ENCODE peak calls at places on chromosomes 3 and 15, in five cellular contexts. One of them, this sample, is unnamed.

GRCh38 chr15:67035886-67036285 is 29.5 kb upstream of the SMAD3 start:
- DNase-seq in bronchial epithelial cell: no peak
- DNase-seq in heart right ventricle: no peak
- DNase-seq in stomach: no peak
- DNase-seq in AG09309: peak; percentile 48
- DNase-seq in this sample: no peak

GRCh38 chr3:73727854-73728253 is 103.1 kb upstream of the PDZRN3 start:
- DNase-seq in stomach: no peak
- DNase-seq in heart right ventricle: no peak
- DNase-seq in bronchial epithelial cell: no peak
- DNase-seq in AG09309: no peak
- DNase-seq in this sample: no peak

GRCh38 chr3:149314807-149315578 is 18.4 kb downstream of the TM4SF18 start:
- DNase-seq in bronchial epithelial cell: peak; percentile 72
- DNase-seq in AG09309: peak; percentile 71
- DNase-seq in stomach: no peak
- DNase-seq in heart right ventricle: no peak
- DNase-seq in this sample: peak; percentile 78

GRCh38 chr3:149080011-149080698 is 6.2 kb downstream of the HLTF start:
- DNase-seq in heart right ventricle: no peak
- DNase-seq in AG09309: no peak
- DNase-seq in bronchial epithelial cell: no peak
- DNase-seq in stomach: no peak
- DNase-seq in this sample: peak; percentile 81

GRCh38 chr3:110687138-110687537 is 384.5 kb upstream of the NECTIN3 start:
- DNase-seq in stomach: no peak
- DNase-seq in heart right ventricle: no peak
- DNase-seq in AG09309: no peak
- DNase-seq in bronchial epithelial cell: peak; percentile 38
- DNase-seq in this sample: no peak

GRCh38 chr3:151787626-151788025 is 26.3 kb upstream of the AADAC start:
- DNase-seq in stomach: no peak
- DNase-seq in heart right ventricle: no peak
- DNase-seq in AG09309: no peak
- DNase-seq in bronchial epithelial cell: peak; percentile 55
- DNase-seq in this sample: peak; percentile 46

GRCh38 chr3:55362206-55362960 is 124.7 kb downstream of the WNT5A start:
- DNase-seq in stomach: no peak
- DNase-seq in heart right ventricle: no peak
- DNase-seq in AG09309: no peak
- DNase-seq in bronchial epithelial cell: peak; percentile 52
- DNase-seq in this sample: peak; percentile 16

GRCh38 chr3:188926141-188926540 is 245.6 kb upstream of the TPRG1 start:
- DNase-seq in stomach: no peak
- DNase-seq in AG09309: no peak
- DNase-seq in heart right ventricle: no peak
- DNase-seq in bronchial epithelial cell: no peak
- DNase-seq in this sample: no peak

GRCh38 chr3:4880850-4881249 is 98.4 kb upstream of the BHLHE40 start:
- DNase-seq in AG09309: no peak
- DNase-seq in bronchial epithelial cell: no peak
- DNase-seq in heart right ventricle: no peak
- DNase-seq in stomach: no peak
- DNase-seq in this sample: no peak

GRCh38 chr15:70032509-70032908 is 65.2 kb downstream of the TLE3 start:
- DNase-seq in heart right ventricle: no peak
- DNase-seq in stomach: no peak
- DNase-seq in bronchial epithelial cell: no peak
- DNase-seq in AG09309: no peak
- DNase-seq in this sample: no peak

GRCh38 chr15:90376789-90377188 is 11.3 kb upstream of the IQGAP1 start:
- DNase-seq in heart right ventricle: no peak
- DNase-seq in stomach: peak; percentile 30
- DNase-seq in bronchial epithelial cell: no peak
- DNase-seq in AG09309: no peak
- DNase-seq in this sample: no peak

GRCh38 chr3:50817756-50818518 is 143.2 kb downstream of the DOCK3 start:
- DNase-seq in heart right ventricle: no peak
- DNase-seq in AG09309: no peak
- DNase-seq in bronchial epithelial cell: no peak
- DNase-seq in stomach: no peak
- DNase-seq in this sample: no peak

GRCh38 chr3:45688194-45688881 is 858 bp upstream of the SACM1L start:
- DNase-seq in AG09309: no peak
- DNase-seq in bronchial epithelial cell: no peak
- DNase-seq in heart right ventricle: no peak
- DNase-seq in stomach: no peak
- DNase-seq in this sample: no peak

GRCh38 chr15:22902578-22902977 is 64.1 kb downstream of the NIPA2 start:
- DNase-seq in AG09309: no peak
- DNase-seq in stomach: no peak
- DNase-seq in bronchial epithelial cell: no peak
- DNase-seq in heart right ventricle: no peak
- DNase-seq in this sample: no peak

GRCh38 chr3:13199006-13199776 is 126.0 kb upstream of the IQSEC1 start:
- DNase-seq in stomach: no peak
- DNase-seq in AG09309: no peak
- DNase-seq in bronchial epithelial cell: no peak
- DNase-seq in heart right ventricle: no peak
- DNase-seq in this sample: no peak

GRCh38 chr3:146250449-146251382 is at the start of gene PLSCR4:
- DNase-seq in heart right ventricle: peak; percentile 86
- DNase-seq in AG09309: no peak
- DNase-seq in stomach: peak; percentile 60
- DNase-seq in bronchial epithelial cell: peak; percentile 10
- DNase-seq in this sample: peak; percentile 93

GRCh38 chr3:141561426-141562034 is 74.7 kb downstream of the RASA2 start:
- DNase-seq in stomach: no peak
- DNase-seq in bronchial epithelial cell: peak; percentile 70
- DNase-seq in AG09309: no peak
- DNase-seq in heart right ventricle: no peak
- DNase-seq in this sample: peak; percentile 91

GRCh38 chr15:52653451-52653964 is 25.7 kb downstream of the ATOSA start:
- DNase-seq in heart right ventricle: no peak
- DNase-seq in bronchial epithelial cell: peak; percentile 96
- DNase-seq in stomach: no peak
- DNase-seq in AG09309: peak; percentile 43
- DNase-seq in this sample: peak; percentile 90

GRCh38 chr3:98972155-98972554 is 70.7 kb upstream of the DCBLD2 start:
- DNase-seq in AG09309: peak; percentile 91
- DNase-seq in heart right ventricle: no peak
- DNase-seq in bronchial epithelial cell: peak; percentile 97
- DNase-seq in stomach: no peak
- DNase-seq in this sample: peak; percentile 96

GRCh38 chr3:190178779-190179178 is 58.1 kb upstream of the P3H2 start:
- DNase-seq in AG09309: no peak
- DNase-seq in bronchial epithelial cell: peak; percentile 88
- DNase-seq in stomach: no peak
- DNase-seq in heart right ventricle: no peak
- DNase-seq in this sample: no peak

GRCh38 chr3:137998121-137998520 is 11.8 kb upstream of the CLDN18 start:
- DNase-seq in bronchial epithelial cell: peak; percentile 52
- DNase-seq in AG09309: no peak
- DNase-seq in stomach: no peak
- DNase-seq in heart right ventricle: no peak
- DNase-seq in this sample: no peak

GRCh38 chr3:147987549-147987948 is 578.4 kb downstream of the ZIC1 start:
- DNase-seq in AG09309: no peak
- DNase-seq in stomach: no peak
- DNase-seq in heart right ventricle: no peak
- DNase-seq in bronchial epithelial cell: no peak
- DNase-seq in this sample: no peak

GRCh38 chr3:53224536-53224935 is 31.3 kb downstream of the TKT start:
- DNase-seq in stomach: no peak
- DNase-seq in bronchial epithelial cell: no peak
- DNase-seq in AG09309: no peak
- DNase-seq in heart right ventricle: no peak
- DNase-seq in this sample: no peak

GRCh38 chr15:42100021-42100800 is 5.8 kb upstream of the PLA2G4D start:
- DNase-seq in heart right ventricle: no peak
- DNase-seq in bronchial epithelial cell: peak; percentile 95
- DNase-seq in AG09309: no peak
- DNase-seq in stomach: peak; percentile 42
- DNase-seq in this sample: no peak

GRCh38 chr3:134294302-134294925 is 43.8 kb upstream of the RYK start:
- DNase-seq in bronchial epithelial cell: no peak
- DNase-seq in stomach: no peak
- DNase-seq in AG09309: no peak
- DNase-seq in heart right ventricle: no peak
- DNase-seq in this sample: no peak

GRCh38 chr15:39828374-39828931 is 45.8 kb upstream of the FSIP1 start:
- DNase-seq in stomach: no peak
- DNase-seq in AG09309: no peak
- DNase-seq in heart right ventricle: peak; percentile 20
- DNase-seq in bronchial epithelial cell: peak; percentile 22
- DNase-seq in this sample: peak; percentile 60

GRCh38 chr3:24399614-24400013 is 95.0 kb downstream of the THRB start:
- DNase-seq in stomach: no peak
- DNase-seq in heart right ventricle: no peak
- DNase-seq in AG09309: no peak
- DNase-seq in bronchial epithelial cell: no peak
- DNase-seq in this sample: no peak

GRCh38 chr15:31932581-31932980 is 97.7 kb upstream of the CHRNA7 start:
- DNase-seq in bronchial epithelial cell: no peak
- DNase-seq in stomach: no peak
- DNase-seq in AG09309: no peak
- DNase-seq in heart right ventricle: no peak
- DNase-seq in this sample: no peak

GRCh38 chr3:159922861-159923312 is 65.7 kb upstream of the IL12A start:
- DNase-seq in bronchial epithelial cell: no peak
- DNase-seq in AG09309: no peak
- DNase-seq in heart right ventricle: no peak
- DNase-seq in stomach: no peak
- DNase-seq in this sample: no peak

GRCh38 chr15:55247766-55248427 is 41.7 kb downstream of the RAB27A start:
- DNase-seq in heart right ventricle: peak; percentile 17
- DNase-seq in bronchial epithelial cell: no peak
- DNase-seq in AG09309: no peak
- DNase-seq in stomach: peak; percentile 36
- DNase-seq in this sample: no peak

GRCh38 chr3:197718904-197719303 is 17.8 kb downstream of the RUBCN start:
- DNase-seq in AG09309: peak; percentile 43
- DNase-seq in stomach: no peak
- DNase-seq in heart right ventricle: no peak
- DNase-seq in bronchial epithelial cell: peak; percentile 100
- DNase-seq in this sample: peak; percentile 75

GRCh38 chr3:119352863-119353527 is 58.8 kb downstream of the ARHGAP31 start:
- DNase-seq in stomach: no peak
- DNase-seq in AG09309: peak; percentile 42
- DNase-seq in bronchial epithelial cell: peak; percentile 62
- DNase-seq in heart right ventricle: no peak
- DNase-seq in this sample: peak; percentile 86

DNA sequence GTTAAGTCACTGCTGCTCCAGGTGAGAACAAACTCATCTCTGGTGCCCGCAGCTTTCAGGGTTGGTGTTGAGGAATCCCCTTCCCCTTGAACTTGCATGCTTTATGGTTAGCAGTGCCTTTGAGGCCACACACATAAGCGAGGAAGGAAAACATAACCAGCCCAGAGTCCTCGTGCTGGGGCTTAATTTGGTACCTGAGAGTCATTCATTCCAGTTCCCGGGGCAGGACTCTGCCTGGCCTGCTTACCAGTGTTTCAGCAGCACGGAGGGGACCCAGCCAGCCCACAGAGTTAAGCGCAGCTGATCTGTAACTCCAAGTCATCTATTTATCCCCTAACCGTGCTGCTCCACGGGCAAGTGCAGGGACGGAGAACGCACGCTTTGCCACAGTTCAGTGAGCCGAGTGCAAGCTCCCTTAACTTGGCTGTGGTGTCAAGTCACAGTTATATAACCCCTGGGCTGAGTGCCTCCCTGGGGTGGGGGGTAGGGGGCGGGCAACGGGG is 302.3 kb upstream of the ICE2 start:
- DNase-seq in bronchial epithelial cell: no peak
- DNase-seq in AG09309: no peak
- DNase-seq in stomach: no peak
- DNase-seq in heart right ventricle: no peak
- DNase-seq in this sample: no peak
- H3K4me3 ChIP-seq in bronchial epithelial cell: no peak overlapping the region
- H3K4me3 ChIP-seq in AG09309: no peak overlapping the region
- H3K4me3 ChIP-seq in stomach: no peak overlapping the region
- H3K4me3 ChIP-seq in heart right ventricle: no peak overlapping the region
- H3K4me3 ChIP-seq in this sample: no peak overlapping the region

GRCh38 chr3:123880998-123881561 is 3.1 kb downstream of the MYLK start:
- DNase-seq in stomach: no peak
- DNase-seq in heart right ventricle: no peak
- DNase-seq in AG09309: no peak
- DNase-seq in bronchial epithelial cell: peak; percentile 31
- DNase-seq in this sample: peak; percentile 64
- TF ChIP-seq CTCF in stomach: no peak
- TF ChIP-seq CTCF in heart right ventricle: no peak
- TF ChIP-seq CTCF in AG09309: peak; percentile 78
- TF ChIP-seq CTCF in bronchial epithelial cell: peak; percentile 53
- TF ChIP-seq CTCF in this sample: peak; percentile 76

DNA sequence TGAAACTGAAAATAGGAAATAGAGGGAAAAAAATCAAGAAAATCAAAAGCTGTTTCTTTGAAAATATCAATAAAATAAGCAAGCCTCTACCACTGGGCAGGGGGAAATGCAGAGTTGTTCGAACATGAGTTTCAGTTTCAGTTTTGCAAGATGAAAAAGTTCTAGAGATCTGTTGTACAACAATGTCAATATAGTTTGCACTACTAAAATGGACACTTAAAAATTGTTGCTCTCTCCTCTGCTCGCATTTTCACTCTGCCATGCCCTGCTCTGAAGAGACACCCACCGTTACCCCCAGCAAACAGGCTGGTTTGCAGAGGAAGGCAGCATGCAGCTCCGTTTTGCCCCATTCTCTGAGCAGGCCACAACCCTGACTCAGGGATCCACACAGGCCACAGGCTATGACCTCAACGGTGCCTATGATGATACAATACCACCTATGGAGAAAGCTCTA is 64.5 kb downstream of the ZNF148 start:
- DNase-seq in stomach: no peak
- DNase-seq in AG09309: no peak
- DNase-seq in heart right ventricle: no peak
- DNase-seq in bronchial epithelial cell: no peak
- DNase-seq in this sample: no peak
- H3K4me3 ChIP-seq in stomach: peak overlapping the region; percentile 7
- H3K4me3 ChIP-seq in AG09309: no peak overlapping the region
- H3K4me3 ChIP-seq in heart right ventricle: no peak overlapping the region
- H3K4me3 ChIP-seq in bronchial epithelial cell: no peak overlapping the region
- H3K4me3 ChIP-seq in this sample: no peak overlapping the region

GRCh38 chr3:9311265-9311664 is 51.6 kb upstream of the THUMPD3 start:
- DNase-seq in AG09309: no peak
- DNase-seq in heart right ventricle: no peak
- DNase-seq in bronchial epithelial cell: no peak
- DNase-seq in stomach: no peak
- DNase-seq in this sample: no peak

GRCh38 chr3:9316881-9317341 is 45.9 kb upstream of the THUMPD3 start:
- DNase-seq in stomach: no peak
- DNase-seq in bronchial epithelial cell: peak; percentile 36
- DNase-seq in AG09309: no peak
- DNase-seq in heart right ventricle: no peak
- DNase-seq in this sample: peak; percentile 75

GRCh38 chr3:9310043-9310442 is 52.8 kb upstream of the THUMPD3 start:
- DNase-seq in heart right ventricle: no peak
- DNase-seq in AG09309: no peak
- DNase-seq in stomach: no peak
- DNase-seq in bronchial epithelial cell: no peak
- DNase-seq in this sample: no peak

GRCh38 chr3:9314796-9315195 is 48.1 kb upstream of the THUMPD3 start:
- DNase-seq in AG09309: no peak
- DNase-seq in stomach: no peak
- DNase-seq in heart right ventricle: no peak
- DNase-seq in bronchial epithelial cell: no peak
- DNase-seq in this sample: no peak
- TF ChIP-seq CTCF in AG09309: no peak
- TF ChIP-seq CTCF in stomach: no peak
- TF ChIP-seq CTCF in heart right ventricle: no peak
- TF ChIP-seq CTCF in bronchial epithelial cell: no peak
- TF ChIP-seq CTCF in this sample: no peak